ENCODE peak calls at places on chromosome 21, in nine cellular contexts. One of them, this sample, is unnamed.

GRCh38 chr21:31946236-31946635 is 73.4 kb downstream of the HUNK start:
- DNase-seq in lower leg skin: no peak
- DNase-seq in brain microvascular endothelial cell: no peak
- DNase-seq in dorsolateral prefrontal cortex: no peak
- DNase-seq in HL-60: no peak
- DNase-seq in fibroblast of villous mesenchyme: no peak
- DNase-seq in fibroblast of lung: no peak
- DNase-seq in breast epithelium: no peak
- DNase-seq in Panc1: no peak
- DNase-seq in this sample: no peak

GRCh38 chr21:30126575-30126974 is 40.0 kb downstream of the CLDN17 start:
- DNase-seq in HL-60: no peak
- DNase-seq in fibroblast of lung: no peak
- DNase-seq in lower leg skin: no peak
- DNase-seq in fibroblast of villous mesenchyme: no peak
- DNase-seq in brain microvascular endothelial cell: no peak
- DNase-seq in dorsolateral prefrontal cortex: no peak
- DNase-seq in Panc1: no peak
- DNase-seq in breast epithelium: no peak
- DNase-seq in this sample: no peak

GRCh38 chr21:17463441-17463840 is 49.4 kb upstream of the CXADR start:
- DNase-seq in Panc1: no peak
- DNase-seq in fibroblast of lung: peak; percentile 71
- DNase-seq in dorsolateral prefrontal cortex: peak; percentile 70
- DNase-seq in fibroblast of villous mesenchyme: peak; percentile 55
- DNase-seq in breast epithelium: no peak
- DNase-seq in lower leg skin: peak; percentile 11
- DNase-seq in HL-60: no peak
- DNase-seq in brain microvascular endothelial cell: peak; percentile 95
- DNase-seq in this sample: peak; percentile 85

GRCh38 chr21:31293986-31294385 is 50.1 kb downstream of the TIAM1 start:
- DNase-seq in brain microvascular endothelial cell: peak; percentile 92
- DNase-seq in lower leg skin: no peak
- DNase-seq in fibroblast of lung: peak; percentile 82
- DNase-seq in breast epithelium: no peak
- DNase-seq in fibroblast of villous mesenchyme: peak; percentile 67
- DNase-seq in HL-60: no peak
- DNase-seq in dorsolateral prefrontal cortex: no peak
- DNase-seq in Panc1: no peak
- DNase-seq in this sample: peak; percentile 93

GRCh38 chr21:25735895-25736597 is 1.3 kb downstream of the GABPA start:
- DNase-seq in dorsolateral prefrontal cortex: no peak
- DNase-seq in brain microvascular endothelial cell: peak; percentile 19
- DNase-seq in HL-60: peak; percentile 14
- DNase-seq in fibroblast of lung: peak; percentile 54
- DNase-seq in Panc1: peak; percentile 2
- DNase-seq in lower leg skin: no peak
- DNase-seq in breast epithelium: no peak
- DNase-seq in fibroblast of villous mesenchyme: peak; percentile 48
- DNase-seq in this sample: peak; percentile 49

GRCh38 chr21:39020751-39021474 is 162.3 kb downstream of the PSMG1 start:
- DNase-seq in brain microvascular endothelial cell: peak; percentile 47
- DNase-seq in breast epithelium: peak; percentile 71
- DNase-seq in dorsolateral prefrontal cortex: no peak
- DNase-seq in Panc1: no peak
- DNase-seq in fibroblast of villous mesenchyme: peak; percentile 90
- DNase-seq in fibroblast of lung: peak; percentile 85
- DNase-seq in lower leg skin: peak; percentile 53
- DNase-seq in HL-60: peak; percentile 76
- DNase-seq in this sample: peak; percentile 89

GRCh38 chr21:17003763-17004373 is 509.0 kb upstream of the CXADR start:
- DNase-seq in lower leg skin: no peak
- DNase-seq in dorsolateral prefrontal cortex: no peak
- DNase-seq in HL-60: no peak
- DNase-seq in breast epithelium: no peak
- DNase-seq in Panc1: no peak
- DNase-seq in fibroblast of villous mesenchyme: peak; percentile 5
- DNase-seq in brain microvascular endothelial cell: peak; percentile 1
- DNase-seq in fibroblast of lung: peak; percentile 22
- DNase-seq in this sample: peak; percentile 11

GRCh38 chr21:31675960-31676359 is 16.5 kb downstream of the SOD1 start:
- DNase-seq in brain microvascular endothelial cell: no peak
- DNase-seq in breast epithelium: no peak
- DNase-seq in fibroblast of villous mesenchyme: no peak
- DNase-seq in dorsolateral prefrontal cortex: no peak
- DNase-seq in lower leg skin: no peak
- DNase-seq in fibroblast of lung: no peak
- DNase-seq in HL-60: no peak
- DNase-seq in Panc1: no peak
- DNase-seq in this sample: no peak

GRCh38 chr21:36065497-36066036 is 4.3 kb upstream of the CBR1 start:
- DNase-seq in dorsolateral prefrontal cortex: no peak
- DNase-seq in Panc1: no peak
- DNase-seq in fibroblast of villous mesenchyme: peak; percentile 33
- DNase-seq in HL-60: peak; percentile 21
- DNase-seq in lower leg skin: no peak
- DNase-seq in fibroblast of lung: peak; percentile 66
- DNase-seq in breast epithelium: no peak
- DNase-seq in brain microvascular endothelial cell: peak; percentile 36
- DNase-seq in this sample: peak; percentile 77

GRCh38 chr21:17612023-17612564 is 607 bp downstream of the BTG3 start:
- DNase-seq in dorsolateral prefrontal cortex: no peak
- DNase-seq in brain microvascular endothelial cell: peak; percentile 18
- DNase-seq in Panc1: no peak
- DNase-seq in lower leg skin: peak; percentile 33
- DNase-seq in HL-60: no peak
- DNase-seq in fibroblast of villous mesenchyme: peak; percentile 47
- DNase-seq in fibroblast of lung: peak; percentile 40
- DNase-seq in breast epithelium: peak; percentile 27
- DNase-seq in this sample: peak; percentile 57

GRCh38 chr21:14566889-14567288 is 20.8 kb upstream of the SAMSN1 start:
- DNase-seq in breast epithelium: no peak
- DNase-seq in dorsolateral prefrontal cortex: no peak
- DNase-seq in brain microvascular endothelial cell: no peak
- DNase-seq in HL-60: no peak
- DNase-seq in lower leg skin: no peak
- DNase-seq in fibroblast of lung: no peak
- DNase-seq in fibroblast of villous mesenchyme: no peak
- DNase-seq in Panc1: no peak
- DNase-seq in this sample: no peak

GRCh38 chr21:36155603-36156338 is 853 bp upstream of the DOP1B start:
- DNase-seq in fibroblast of lung: no peak
- DNase-seq in HL-60: no peak
- DNase-seq in breast epithelium: peak; percentile 55
- DNase-seq in fibroblast of villous mesenchyme: no peak
- DNase-seq in brain microvascular endothelial cell: no peak
- DNase-seq in lower leg skin: no peak
- DNase-seq in Panc1: no peak
- DNase-seq in dorsolateral prefrontal cortex: no peak
- DNase-seq in this sample: no peak

DNA sequence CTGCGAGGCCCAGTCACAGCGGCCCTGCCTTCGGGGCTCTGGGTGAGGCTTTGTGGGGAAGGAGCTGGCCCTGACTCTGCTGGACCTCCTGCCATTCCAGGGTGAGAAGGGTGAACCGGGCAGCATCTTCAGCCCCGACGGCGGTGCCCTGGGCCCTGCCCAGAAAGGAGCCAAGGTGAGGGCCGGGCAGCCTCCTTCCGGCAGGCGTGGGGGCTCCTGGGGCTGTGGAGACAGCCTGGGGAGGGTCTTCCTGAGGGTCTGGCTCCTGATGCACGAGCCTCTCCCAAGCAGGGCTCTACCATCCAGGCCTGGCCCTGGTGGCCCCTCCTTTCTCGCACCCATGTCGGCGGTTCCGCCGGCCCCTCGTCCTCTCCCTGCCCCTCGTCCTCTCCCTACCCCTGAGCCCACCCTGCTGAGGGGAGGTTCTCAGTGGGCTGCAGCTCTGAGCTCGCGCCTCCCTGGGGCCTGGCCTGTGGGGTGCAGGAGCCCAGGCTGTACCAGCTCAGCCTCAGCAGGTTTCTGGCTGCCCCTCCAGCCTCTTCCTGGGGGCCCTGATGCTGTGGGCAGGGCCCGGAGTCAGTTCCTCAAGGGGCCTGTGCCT is 48.7 kb downstream of the SLC19A1 start:
- DNase-seq in breast epithelium: no peak
- DNase-seq in brain microvascular endothelial cell: no peak
- DNase-seq in lower leg skin: no peak
- DNase-seq in dorsolateral prefrontal cortex: no peak
- DNase-seq in Panc1: no peak
- DNase-seq in HL-60: no peak
- DNase-seq in fibroblast of villous mesenchyme: no peak
- DNase-seq in fibroblast of lung: no peak
- DNase-seq in this sample: no peak
- TF ChIP-seq CTCF in breast epithelium: no peak
- TF ChIP-seq CTCF in brain microvascular endothelial cell: no peak
- TF ChIP-seq CTCF in lower leg skin: no peak
- TF ChIP-seq CTCF in dorsolateral prefrontal cortex: no peak
- TF ChIP-seq CTCF in Panc1: no peak
- TF ChIP-seq CTCF in HL-60: no peak
- TF ChIP-seq CTCF in fibroblast of villous mesenchyme: no peak
- TF ChIP-seq CTCF in fibroblast of lung: no peak
- TF ChIP-seq CTCF in this sample: no peak

GRCh38 chr21:33388188-33388587 is 15.0 kb upstream of the IFNGR2 start:
- DNase-seq in HL-60: peak; percentile 55
- DNase-seq in fibroblast of villous mesenchyme: no peak
- DNase-seq in brain microvascular endothelial cell: no peak
- DNase-seq in breast epithelium: no peak
- DNase-seq in fibroblast of lung: no peak
- DNase-seq in dorsolateral prefrontal cortex: no peak
- DNase-seq in Panc1: no peak
- DNase-seq in lower leg skin: no peak
- DNase-seq in this sample: no peak

GRCh38 chr21:33386222-33386784 is 16.9 kb upstream of the IFNGR2 start:
- DNase-seq in dorsolateral prefrontal cortex: no peak
- DNase-seq in Panc1: no peak
- DNase-seq in breast epithelium: no peak
- DNase-seq in fibroblast of lung: no peak
- DNase-seq in brain microvascular endothelial cell: no peak
- DNase-seq in fibroblast of villous mesenchyme: no peak
- DNase-seq in lower leg skin: no peak
- DNase-seq in HL-60: no peak
- DNase-seq in this sample: no peak

GRCh38 chr21:33380483-33380998 is 22.7 kb upstream of the IFNGR2 start:
- DNase-seq in HL-60: peak; percentile 94
- DNase-seq in dorsolateral prefrontal cortex: peak; percentile 94
- DNase-seq in Panc1: peak; percentile 81
- DNase-seq in fibroblast of villous mesenchyme: peak; percentile 95
- DNase-seq in breast epithelium: peak; percentile 96
- DNase-seq in fibroblast of lung: peak; percentile 92
- DNase-seq in brain microvascular endothelial cell: peak; percentile 94
- DNase-seq in lower leg skin: peak; percentile 94
- DNase-seq in this sample: peak; percentile 97

GRCh38 chr21:33383056-33383888 is 19.9 kb upstream of the IFNGR2 start:
- DNase-seq in fibroblast of villous mesenchyme: peak; percentile 95
- DNase-seq in dorsolateral prefrontal cortex: no peak
- DNase-seq in Panc1: no peak
- DNase-seq in HL-60: peak; percentile 85
- DNase-seq in lower leg skin: peak; percentile 70
- DNase-seq in breast epithelium: peak; percentile 59
- DNase-seq in fibroblast of lung: peak; percentile 74
- DNase-seq in brain microvascular endothelial cell: peak; percentile 91
- DNase-seq in this sample: peak; percentile 91

GRCh38 chr21:33384851-33385331 is 18.3 kb upstream of the IFNGR2 start:
- DNase-seq in brain microvascular endothelial cell: no peak
- DNase-seq in fibroblast of lung: peak; percentile 64
- DNase-seq in lower leg skin: no peak
- DNase-seq in breast epithelium: no peak
- DNase-seq in HL-60: no peak
- DNase-seq in fibroblast of villous mesenchyme: peak; percentile 22
- DNase-seq in dorsolateral prefrontal cortex: no peak
- DNase-seq in Panc1: no peak
- DNase-seq in this sample: no peak
- H3K4me3 ChIP-seq in brain microvascular endothelial cell: no peak overlapping the region
- H3K4me3 ChIP-seq in fibroblast of lung: no peak overlapping the region
- H3K4me3 ChIP-seq in lower leg skin: no peak overlapping the region
- H3K4me3 ChIP-seq in breast epithelium: no peak overlapping the region
- H3K4me3 ChIP-seq in HL-60: no peak overlapping the region
- H3K4me3 ChIP-seq in fibroblast of villous mesenchyme: no peak overlapping the region
- H3K4me3 ChIP-seq in dorsolateral prefrontal cortex: no peak overlapping the region
- H3K4me3 ChIP-seq in Panc1: no peak overlapping the region
- H3K4me3 ChIP-seq in this sample: no peak overlapping the region

GRCh38 chr21:41043008-41043407 is 125.0 kb upstream of the BACE2 start:
- DNase-seq in lower leg skin: no peak
- DNase-seq in Panc1: no peak
- DNase-seq in brain microvascular endothelial cell: no peak
- DNase-seq in fibroblast of villous mesenchyme: no peak
- DNase-seq in dorsolateral prefrontal cortex: no peak
- DNase-seq in breast epithelium: no peak
- DNase-seq in HL-60: no peak
- DNase-seq in fibroblast of lung: no peak
- DNase-seq in this sample: no peak
- TF ChIP-seq CTCF in lower leg skin: no peak
- TF ChIP-seq CTCF in Panc1: peak; percentile 31
- TF ChIP-seq CTCF in brain microvascular endothelial cell: peak; percentile 37
- TF ChIP-seq CTCF in fibroblast of villous mesenchyme: no peak
- TF ChIP-seq CTCF in dorsolateral prefrontal cortex: no peak
- TF ChIP-seq CTCF in breast epithelium: no peak
- TF ChIP-seq CTCF in HL-60: no peak
- TF ChIP-seq CTCF in fibroblast of lung: no peak
- TF ChIP-seq CTCF in this sample: peak; percentile 15

DNA sequence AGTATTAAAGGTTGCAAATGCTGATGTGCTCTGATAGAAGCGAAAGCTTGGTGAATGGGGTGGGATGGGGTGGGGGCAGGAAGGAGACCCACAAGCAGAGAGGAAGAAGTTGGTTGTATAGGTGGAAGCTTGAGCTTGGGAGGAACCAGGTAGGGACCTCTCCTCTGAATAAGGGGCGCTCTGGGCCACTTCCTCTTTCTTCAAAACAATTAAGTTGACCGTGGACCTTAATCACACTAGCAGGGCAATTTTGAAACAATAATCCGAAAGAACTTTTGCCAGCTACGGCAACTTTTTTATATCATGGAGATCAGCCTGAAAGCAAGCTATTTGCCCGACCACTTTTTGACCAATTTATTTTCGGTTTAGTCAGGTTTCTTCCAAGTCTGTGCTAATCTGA is 1.9 kb upstream of the DYRK1A start:
- DNase-seq in fibroblast of villous mesenchyme: no peak
- DNase-seq in dorsolateral prefrontal cortex: no peak
- DNase-seq in Panc1: no peak
- DNase-seq in breast epithelium: no peak
- DNase-seq in lower leg skin: no peak
- DNase-seq in fibroblast of lung: no peak
- DNase-seq in brain microvascular endothelial cell: no peak
- DNase-seq in HL-60: no peak
- DNase-seq in this sample: no peak
- H3K4me3 ChIP-seq in fibroblast of villous mesenchyme: no peak overlapping the region
- H3K4me3 ChIP-seq in dorsolateral prefrontal cortex: peak overlapping the region; percentile 91
- H3K4me3 ChIP-seq in Panc1: no peak overlapping the region
- H3K4me3 ChIP-seq in breast epithelium: no peak overlapping the region
- H3K4me3 ChIP-seq in lower leg skin: no peak overlapping the region
- H3K4me3 ChIP-seq in fibroblast of lung: peak overlapping the region; percentile 91
- H3K4me3 ChIP-seq in brain microvascular endothelial cell: no peak overlapping the region
- H3K4me3 ChIP-seq in HL-60: no peak overlapping the region
- H3K4me3 ChIP-seq in this sample: no peak overlapping the region

GRCh38 chr21:44801468-44802395 is at the start of gene UBE2G2:
- DNase-seq in HL-60: peak; percentile 81
- DNase-seq in brain microvascular endothelial cell: peak; percentile 44
- DNase-seq in Panc1: no peak
- DNase-seq in fibroblast of lung: peak; percentile 76
- DNase-seq in dorsolateral prefrontal cortex: peak; percentile 86
- DNase-seq in lower leg skin: peak; percentile 64
- DNase-seq in fibroblast of villous mesenchyme: peak; percentile 74
- DNase-seq in breast epithelium: peak; percentile 70
- DNase-seq in this sample: peak; percentile 77
- TF ChIP-seq CTCF in HL-60: no peak
- TF ChIP-seq CTCF in brain microvascular endothelial cell: no peak
- TF ChIP-seq CTCF in Panc1: no peak
- TF ChIP-seq CTCF in fibroblast of lung: no peak
- TF ChIP-seq CTCF in dorsolateral prefrontal cortex: no peak
- TF ChIP-seq CTCF in lower leg skin: no peak
- TF ChIP-seq CTCF in fibroblast of villous mesenchyme: no peak
- TF ChIP-seq CTCF in breast epithelium: no peak
- TF ChIP-seq CTCF in this sample: no peak